ENCODE peak calls at places on chromosomes 1 and 21, in ten cellular contexts. N is NCI-H345, V is T-helper 17 cell, W is transverse colon, U is DMS153, Q is iPS-NIHi11, K is H4, S is endothelial cell, G is T-helper 9 cell, M is Caki2. R is an unnamed sample.
A peak's percentile ranks its signal among the peaks of the same experiment; 100 is the strongest.

GRCh38 chr1:29754608-29755375 is 518.5 kb downstream of the PTPRU start:
- DNase-seq in V (no peak), K (no peak), G (no peak), N (no peak), U (no peak), M (no peak), S (no peak), W (no peak), Q (no peak), R (no peak)

GRCh38 chr1:224632381-224632871 is 16.3 kb downstream of the CNIH3 start:
- DNase-seq in V (no peak), U (no peak), M (peak; percentile 22), G (no peak), Q (no peak), W (no peak), N (no peak), S (no peak), K (peak; percentile 70), R (peak; percentile 18)

GRCh38 chr1:199302554-199302953 is 663.7 kb downstream of the PTPRC start:
- DNase-seq in V (no peak), U (no peak), G (no peak), K (no peak), W (no peak), M (no peak), S (no peak), N (no peak), Q (no peak), R (peak; percentile 37)

GRCh38 chr1:50667272-50667671 is 244.0 kb upstream of the DMRTA2 start:
- DNase-seq in K (no peak), Q (no peak), U (no peak), S (no peak), G (no peak), N (no peak), V (no peak), W (no peak), M (no peak), R (no peak)

GRCh38 chr1:112358061-112358770 is 37.8 kb upstream of the CTTNBP2NL start:
- DNase-seq in W (no peak), V (no peak), N (no peak), K (no peak), M (no peak), U (no peak), Q (no peak), G (no peak), S (no peak), R (no peak)

GRCh38 chr1:31040038-31040437 is 25.5 kb downstream of the PUM1 start:
- DNase-seq in M (no peak), N (peak; percentile 15), Q (no peak), G (no peak), K (no peak), S (no peak), V (no peak), W (no peak), U (peak; percentile 92), R (no peak)

GRCh38 chr1:151867785-151868403 is 14.4 kb upstream of the THEM5 start:
- DNase-seq in V (no peak), G (no peak), Q (no peak), S (no peak), K (peak; percentile 35), U (no peak), W (peak; percentile 15), M (no peak), N (no peak), R (no peak)

GRCh38 chr21:44433791-44434567 is 21.3 kb upstream of the LRRC3 start:
- DNase-seq in N (no peak), Q (no peak), W (no peak), M (no peak), K (no peak), S (no peak), V (peak; percentile 3), U (no peak), G (no peak), R (no peak)

GRCh38 chr1:4172659-4173599 is 272.9 kb upstream of the C1orf174 start:
- DNase-seq in N (peak; percentile 3), V (no peak), U (peak; percentile 1), K (no peak), Q (peak; percentile 13), S (no peak), G (no peak), M (no peak), W (no peak), R (no peak)

GRCh38 chr1:157292302-157292701 is 154.1 kb upstream of the ETV3 start:
- DNase-seq in W (no peak), K (no peak), N (no peak), U (no peak), S (no peak), M (no peak), V (no peak), G (no peak), Q (no peak), R (no peak)

GRCh38 chr1:67713071-67713806 is 28.2 kb downstream of the GADD45A start:
- DNase-seq in W (peak; percentile 70), N (peak; percentile 90), Q (peak; percentile 33), G (no peak), K (peak; percentile 89), U (peak; percentile 78), V (no peak), S (no peak), M (peak; percentile 73), R (peak; percentile 37)

GRCh38 chr21:14382486-14382834 is 486 bp downstream of the HSPA13 start:
- DNase-seq in K (no peak), V (no peak), N (peak; percentile 67), Q (no peak), S (no peak), U (no peak), G (no peak), M (no peak), W (no peak), R (no peak)

GRCh38 chr1:218259800-218260199 is 25.3 kb upstream of the RRP15 start:
- DNase-seq in M (no peak), W (no peak), Q (peak; percentile 49), V (no peak), N (no peak), U (no peak), G (no peak), K (peak; percentile 18), S (peak; percentile 18), R (no peak)

GRCh38 chr21:46641656-46642055 is 6.2 kb downstream of the PRMT2 start:
- DNase-seq in Q (no peak), N (no peak), G (no peak), K (no peak), S (no peak), V (no peak), U (no peak), W (no peak), M (no peak), R (no peak)

GRCh38 chr1:27233677-27234053 is 767 bp upstream of the WDTC1 start:
- DNase-seq in M (no peak), K (no peak), G (no peak), Q (peak; percentile 20), W (peak; percentile 8), U (no peak), V (no peak), S (peak; percentile 8), N (no peak), R (no peak)

GRCh38 chr1:22747021-22747734 is 36.5 kb downstream of the EPHB2 start:
- DNase-seq in K (peak; percentile 81), W (no peak), M (peak; percentile 88), Q (no peak), U (no peak), N (no peak), G (no peak), S (no peak), V (no peak), R (peak; percentile 1)

GRCh38 chr1:204361341-204361771 is 1.6 kb upstream of the PLEKHA6 start:
- DNase-seq in S (no peak), V (no peak), Q (no peak), W (no peak), N (no peak), K (no peak), U (no peak), G (no peak), M (no peak), R (no peak)

GRCh38 chr21:32921632-32922230 is 104.0 kb upstream of the OLIG2 start:
- DNase-seq in Q (peak; percentile 54), W (peak; percentile 40), V (no peak), K (no peak), U (no peak), S (peak; percentile 48), M (no peak), N (no peak), G (peak; percentile 18), R (no peak)

GRCh38 chr21:43829575-43830119 is 35.4 kb upstream of the AGPAT3 start:
- DNase-seq in N (no peak), W (no peak), V (no peak), U (no peak), Q (peak; percentile 32), S (no peak), M (no peak), K (no peak), G (no peak), R (no peak)

GRCh38 chr1:84387480-84388163 is 10.7 kb upstream of the DNASE2B start:
- DNase-seq in S (no peak), U (no peak), G (no peak), N (no peak), V (no peak), Q (peak; percentile 36), K (no peak), W (no peak), M (no peak), R (no peak)

GRCh38 chr1:30052178-30052577 is 671.2 kb downstream of the MATN1 start:
- DNase-seq in S (no peak), V (no peak), Q (no peak), U (no peak), M (no peak), N (no peak), G (no peak), K (no peak), W (no peak), R (no peak)

GRCh38 chr1:161206411-161207140 is 4.4 kb downstream of the NDUFS2 start:
- DNase-seq in K (no peak), V (no peak), N (no peak), W (no peak), Q (no peak), S (no peak), U (no peak), G (no peak), M (no peak), R (no peak)

GRCh38 chr1:20325844-20326323 is 35.2 kb downstream of the VWA5B1 start:
- DNase-seq in W (no peak), S (no peak), V (no peak), Q (no peak), M (no peak), K (no peak), N (no peak), U (no peak), G (no peak), R (no peak)

GRCh38 chr1:178599745-178600144 is 86.8 kb downstream of the TEX35 start:
- DNase-seq in V (no peak), S (no peak), W (no peak), M (no peak), U (no peak), K (no peak), G (no peak), Q (no peak), N (no peak), R (no peak)

GRCh38 chr21:44550807-44551206 is 498 bp downstream of the KRTAP10-2 start:
- DNase-seq in W (peak; percentile 4), M (no peak), G (no peak), V (no peak), S (no peak), Q (no peak), N (no peak), U (no peak), K (no peak), R (no peak)

GRCh38 chr1:183089025-183089639 is 65.9 kb downstream of the LAMC1 start:
- DNase-seq in V (no peak), N (peak; percentile 84), Q (no peak), M (no peak), G (no peak), W (no peak), S (no peak), U (peak; percentile 70), K (no peak), R (no peak)

GRCh38 chr1:80776286-80776685 is 1024.4 kb upstream of the ADGRL2 start:
- DNase-seq in M (no peak), W (no peak), Q (no peak), K (no peak), N (no peak), V (no peak), U (no peak), G (no peak), S (no peak), R (no peak)

GRCh38 chr1:56709269-56709880 is 64.3 kb downstream of the PRKAA2 start:
- DNase-seq in M (peak; percentile 48), V (no peak), U (peak; percentile 41), K (peak; percentile 51), W (no peak), N (peak; percentile 62), Q (peak; percentile 43), G (no peak), S (peak; percentile 10), R (no peak)